ENCODE peak calls at places on chromosomes 4 and X, in four cellular contexts. Y, W, C and L are unnamed samples.

GRCh38 chr4:165756831-165757230 is 116.2 kb upstream of the TLL1 start:
- DNase-seq in Y (no peak), W (no peak), C (no peak), L (no peak)

GRCh38 chr4:187236491-187236890 is 512.8 kb upstream of the FAT1 start:
- DNase-seq in Y (no peak), W (no peak), C (no peak), L (no peak)

GRCh38 chr4:108527729-108528128 is 92.6 kb upstream of the RPL34 start:
- DNase-seq in Y (no peak), W (no peak), C (no peak), L (no peak)

GRCh38 chr4:171929907-171930306 is 116.7 kb downstream of the GALNTL6 start:
- DNase-seq in Y (no peak), W (no peak), C (no peak), L (no peak)

GRCh38 chrX:86047174-86047991 is at the start of gene CHM:
- DNase-seq in Y (peak), W (peak), C (peak), L (no peak)

GRCh38 chrX:69565247-69565815 is 50.6 kb upstream of the EDA start:
- DNase-seq in Y (no peak), W (no peak), C (no peak), L (no peak)

GRCh38 chrX:9362529-9362928 is 102.3 kb upstream of the TBL1X start:
- DNase-seq in Y (no peak), W (no peak), C (no peak), L (no peak)

GRCh38 chr4:47933798-47934197 is 19.4 kb upstream of the NFXL1 start:
- DNase-seq in Y (peak), W (peak), C (no peak), L (no peak)

GRCh38 chr4:69860007-69860406 is at the start of gene SULT1E1:
- DNase-seq in Y (no peak), W (no peak), C (no peak), L (no peak)

GRCh38 chr4:12723849-12724447 is 760.2 kb downstream of the RAB28 start:
- DNase-seq in Y (no peak), W (no peak), C (no peak), L (no peak)

GRCh38 chr4:168830777-168831512 is 179.1 kb downstream of the CBR4 start:
- DNase-seq in Y (peak), W (no peak), C (no peak), L (no peak)
- TF ChIP-seq TCF12 in Y (no peak), W (no peak), C (no peak), L (no peak)

DNA sequence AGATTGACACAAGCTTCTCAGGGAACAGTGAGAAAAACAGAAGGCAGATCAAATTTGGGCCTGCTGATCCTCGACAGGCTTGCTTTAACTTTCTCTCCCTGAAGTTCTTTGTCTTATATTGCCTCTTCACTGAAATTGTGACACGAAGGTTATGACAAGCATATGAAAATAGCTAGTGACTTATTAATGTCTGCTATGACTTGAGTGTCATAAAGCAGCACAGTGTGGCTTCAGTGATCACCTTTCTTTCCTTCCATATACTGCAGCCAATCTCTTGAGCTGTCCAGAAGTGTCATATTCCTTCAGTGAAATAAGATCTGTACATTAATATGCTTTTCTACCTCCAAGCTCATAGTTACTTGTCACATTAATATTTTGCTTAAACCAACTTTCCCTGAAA is 870.2 kb downstream of the C4orf33 start:
- DNase-seq in Y (no peak), W (no peak), C (no peak), L (no peak)
- H3K9ac ChIP-seq in Y (no peak), W (no peak), C (no peak), L (no peak)

DNA sequence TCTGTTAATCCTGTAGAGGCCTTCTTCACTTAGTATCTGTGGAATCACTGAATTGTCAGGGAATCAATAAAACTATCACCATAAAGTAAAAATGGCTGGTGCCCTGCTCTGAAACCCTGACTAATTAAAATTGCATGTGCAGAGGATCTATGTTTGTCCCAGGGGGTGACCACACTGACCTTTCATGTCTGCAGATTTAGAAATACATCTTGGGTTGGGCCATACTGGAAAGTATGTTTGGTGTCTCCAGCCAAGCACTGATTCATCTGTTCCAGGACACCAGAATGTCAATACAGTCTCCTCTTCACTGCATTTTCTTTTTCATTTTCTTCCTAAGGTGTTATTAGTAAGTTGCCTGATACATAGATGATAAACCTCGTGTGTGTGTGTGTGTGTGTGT is 490.9 kb upstream of the INTU start:
- DNase-seq in Y (no peak), W (no peak), C (no peak), L (no peak)
- TF ChIP-seq TCF12 in Y (peak), W (no peak), C (no peak), L (no peak)

GRCh38 chrX:51803833-51804232 is 60.6 kb downstream of the GSPT2 start:
- DNase-seq in Y (no peak), W (no peak), C (no peak), L (no peak)
- H3K9ac ChIP-seq in Y (no peak), W (no peak), C (no peak), L (no peak)

GRCh38 chr4:184099033-184099432 is 118.6 kb downstream of the ENPP6 start:
- DNase-seq in Y (no peak), W (no peak), C (no peak), L (no peak)

GRCh38 chr4:184101711-184102110 is 116.0 kb downstream of the ENPP6 start:
- DNase-seq in Y (peak), W (no peak), C (no peak), L (no peak)

GRCh38 chr4:184099541-184099966 is 118.1 kb downstream of the ENPP6 start:
- DNase-seq in Y (peak), W (no peak), C (no peak), L (no peak)

GRCh38 chr4:184102488-184102887 is 115.2 kb downstream of the ENPP6 start:
- DNase-seq in Y (peak), W (no peak), C (no peak), L (no peak)

DNA sequence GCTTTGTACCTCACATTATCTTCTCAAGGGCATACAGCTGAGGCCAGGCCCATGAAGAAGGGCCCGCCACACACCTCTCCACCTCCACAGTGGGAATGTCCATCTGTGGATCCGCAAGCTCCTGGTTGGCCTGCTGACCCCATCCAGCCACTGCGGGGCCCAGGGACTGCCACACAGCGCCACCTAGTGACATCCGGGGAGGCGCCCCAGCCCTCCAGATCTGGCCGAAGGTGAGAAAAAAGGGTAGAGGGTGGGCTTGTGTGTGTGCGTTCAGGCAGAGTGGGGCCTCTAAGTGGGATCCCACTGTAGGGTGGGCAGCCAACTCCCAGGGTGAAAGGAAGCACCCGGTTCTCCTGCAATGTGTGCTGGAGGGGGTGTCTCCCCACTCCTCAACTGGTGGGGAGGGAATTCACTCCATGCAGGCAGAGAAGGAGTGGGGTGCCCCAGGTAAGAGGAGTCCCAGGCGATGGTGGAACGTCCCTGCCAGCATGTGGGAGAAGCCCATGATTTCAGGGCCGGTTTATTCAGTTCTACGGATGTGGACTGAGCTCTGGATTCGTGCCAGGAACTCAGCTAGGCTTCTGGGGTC is 117.3 kb downstream of the ENPP6 start:
- DNase-seq in Y (peak), W (no peak), C (no peak), L (no peak)
- TF ChIP-seq TCF12 in Y (no peak), W (no peak), C (no peak), L (no peak)

GRCh38 chr4:81213671-81214070 is 1.4 kb downstream of the PRKG2 start:
- DNase-seq in Y (no peak), W (no peak), C (no peak), L (no peak)

GRCh38 chr4:81214518-81215218 is 354 bp downstream of the PRKG2 start:
- DNase-seq in Y (peak), W (no peak), C (no peak), L (peak)

GRCh38 chr4:81215219-81215892 is at the start of gene PRKG2:
- DNase-seq in Y (no peak), W (no peak), C (no peak), L (peak)

GRCh38 chr4:81215936-81216335 is 914 bp upstream of the PRKG2 start:
- DNase-seq in Y (no peak), W (no peak), C (no peak), L (no peak)

DNA sequence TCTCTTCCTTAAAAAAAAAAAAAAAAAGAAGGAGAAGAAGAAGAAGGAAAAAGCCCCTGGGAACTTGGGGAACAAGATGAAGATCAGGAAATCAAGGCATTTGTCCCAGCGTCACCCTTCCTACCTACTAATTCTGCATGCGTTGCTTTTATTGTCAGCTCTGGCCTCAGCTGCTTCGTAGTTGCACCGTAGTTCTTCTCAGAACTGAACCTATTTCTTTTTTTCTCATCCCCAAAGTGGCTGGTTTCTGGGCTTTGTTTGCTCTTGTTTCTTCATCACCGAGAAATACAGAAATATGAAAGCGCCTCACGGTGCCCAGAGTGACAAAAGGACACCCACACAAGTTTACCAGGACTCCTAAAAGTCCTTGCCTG is 891 bp downstream of the PRKG2 start:
- DNase-seq in Y (no peak), W (no peak), C (no peak), L (no peak)
- H3K9ac ChIP-seq in Y (no peak), W (no peak), C (no peak), L (no peak)